ENCODE peak calls at places on chromosomes 5 and 9, in five cellular contexts. H is stimulated activated CD4-positive, alpha-beta T cell treated with anti-CD3 and anti-CD28 coated beads, TNF-alpha, amount 100 ng/mL, for 1 hour; E is GM10248; L is stimulated activated naive CD8-positive, alpha-beta T cell treated with anti-CD3 and anti-CD28 coated beads, Interleukin-15, amount 100 ng/mL, for 72 hours; P is left cardiac atrium. G is an unnamed sample.

GRCh38 chr9:38478211-38478610 is 54.0 kb upstream of the IGFBPL1 start:
- DNase-seq in L (no peak), H (no peak), P (no peak), E (no peak), G (no peak)

GRCh38 chr5:149002053-149002452 is 60.8 kb downstream of the SH3TC2 start:
- DNase-seq in E (no peak), P (no peak), H (no peak), L (no peak), G (no peak)

GRCh38 chr9:91138760-91139159 is 223.0 kb downstream of the AUH start:
- DNase-seq in E (no peak), H (no peak), P (no peak), L (no peak), G (no peak)

GRCh38 chr5:154505567-154505966 is 27.5 kb upstream of the HAND1 start:
- DNase-seq in L (no peak), E (no peak), P (no peak), H (no peak), G (no peak)

GRCh38 chr5:165877475-165877874 is 2372.1 kb downstream of the MAT2B start:
- DNase-seq in P (no peak), H (no peak), L (no peak), E (no peak), G (no peak)

GRCh38 chr9:136085815-136086212 is 9.3 kb downstream of the NACC2 start:
- DNase-seq in E (no peak), H (no peak), P (peak), L (no peak), G (peak)

GRCh38 chr5:76669245-76669644 is 46.0 kb upstream of the F2RL2 start:
- DNase-seq in E (no peak), L (no peak), P (no peak), H (no peak), G (no peak)

GRCh38 chr9:2732492-2732891 is 15.2 kb downstream of the KCNV2 start:
- DNase-seq in H (no peak), P (no peak), E (no peak), L (no peak), G (no peak)

GRCh38 chr9:128115187-128116103 is 12.1 kb downstream of the PTGES2 start:
- DNase-seq in H (no peak), E (peak), P (no peak), L (no peak), G (no peak)

GRCh38 chr5:116045821-116046220 is 13.5 kb downstream of the ARL14EPL start:
- DNase-seq in H (no peak), P (no peak), L (no peak), E (no peak), G (no peak)

GRCh38 chr9:5510360-5510931 is at the start of gene PDCD1LG2:
- DNase-seq in H (no peak), L (peak), E (peak), P (no peak), G (no peak)

GRCh38 chr9:124321416-124321815 is 63.7 kb downstream of the NEK6 start:
- DNase-seq in L (no peak), P (no peak), H (no peak), E (no peak), G (no peak)

GRCh38 chr5:77843570-77844407 is 67.7 kb upstream of the TBCA start:
- DNase-seq in H (no peak), E (no peak), L (no peak), P (no peak), G (peak)

GRCh38 chr5:15285901-15286583 is 213.9 kb upstream of the FBXL7 start:
- DNase-seq in L (no peak), H (no peak), E (no peak), P (no peak), G (no peak)

GRCh38 chr5:135185461-135186075 is 151.5 kb upstream of the PITX1 start:
- DNase-seq in E (no peak), P (no peak), H (no peak), L (no peak), G (no peak)

GRCh38 chr5:132486318-132487094 is 4.1 kb downstream of the IRF1 start:
- DNase-seq in P (peak), L (peak), E (no peak), H (no peak), G (no peak)

GRCh38 chr5:66757834-66758396 is 161.7 kb downstream of the MAST4 start:
- DNase-seq in E (no peak), L (no peak), H (no peak), P (no peak), G (no peak)

GRCh38 chr5:35478856-35479682 is 138.6 kb upstream of the SPEF2 start:
- DNase-seq in P (no peak), L (no peak), E (no peak), H (no peak), G (no peak)

GRCh38 chr9:11868795-11869194 is 824.4 kb upstream of the TYRP1 start:
- DNase-seq in E (no peak), L (no peak), P (no peak), H (no peak), G (no peak)

GRCh38 chr9:21754741-21755140 is 47.7 kb upstream of the MTAP start:
- DNase-seq in E (no peak), P (no peak), L (no peak), H (no peak), G (no peak)

GRCh38 chr9:14768561-14769234 is 46.2 kb upstream of the CER1 start:
- DNase-seq in E (peak), L (peak), H (no peak), P (no peak), G (no peak)